ENCODE peak calls at places on chromosomes 6 and 20, in five cellular contexts. F is epithelial cell of esophagus, M is HFFc6, Q is neural crest cell, X is fibroblast of lung. E is an unnamed sample.

GRCh38 chr6:101393291-101394251 is at the start of gene GRIK2:
- DNase-seq in X (peak; percentile 28), Q (peak; percentile 63), M (peak; percentile 76), F (peak; percentile 55), E (no peak)

GRCh38 chr20:36340593-36340990 is 34.5 kb downstream of the DLGAP4 start:
- DNase-seq in Q (no peak), X (no peak), F (no peak), M (no peak), E (no peak)

GRCh38 chr6:138957484-138957883 is 30.6 kb downstream of the REPS1 start:
- DNase-seq in Q (no peak), F (no peak), M (no peak), X (no peak), E (no peak)

GRCh38 chr20:53914091-53914860 is 156.1 kb downstream of the BCAS1 start:
- DNase-seq in F (no peak), Q (no peak), X (peak; percentile 80), M (no peak), E (no peak)

GRCh38 chr6:7974932-7975763 is 64.6 kb upstream of the TXNDC5 start:
- DNase-seq in Q (no peak), M (peak; percentile 87), F (peak; percentile 73), X (peak; percentile 99), E (no peak)

GRCh38 chr6:53301801-53302537 is 46.8 kb downstream of the ELOVL5 start:
- DNase-seq in F (peak; percentile 72), Q (no peak), M (no peak), X (peak; percentile 35), E (no peak)

GRCh38 chr6:52544325-52545022 is 32.4 kb downstream of the TRAM2 start:
- DNase-seq in Q (no peak), F (peak; percentile 28), M (peak; percentile 31), X (peak; percentile 42), E (no peak)

GRCh38 chr6:15246217-15247211 is 645 bp downstream of the JARID2 start:
- DNase-seq in M (no peak), F (no peak), X (no peak), Q (no peak), E (no peak)

GRCh38 chr6:79672631-79673065 is 41.5 kb downstream of the SH3BGRL2 start:
- DNase-seq in X (peak; percentile 49), M (no peak), F (peak; percentile 56), Q (no peak), E (no peak)

GRCh38 chr6:129215246-129215645 is 332.3 kb downstream of the LAMA2 start:
- DNase-seq in X (no peak), Q (no peak), F (no peak), M (no peak), E (no peak)

GRCh38 chr6:82251942-82252341 is 4.4 kb upstream of the IBTK start:
- DNase-seq in X (peak; percentile 27), Q (no peak), M (peak; percentile 57), F (peak; percentile 40), E (no peak)

GRCh38 chr6:32604434-32604877 is 14.8 kb upstream of the HLA-DRB1 start:
- DNase-seq in X (no peak), F (no peak), Q (no peak), M (no peak), E (no peak)

GRCh38 chr20:44886276-44886671 is 769 bp downstream of the YWHAB start:
- DNase-seq in M (no peak), Q (no peak), F (no peak), X (no peak), E (no peak)

GRCh38 chr20:53839423-53840176 is 230.8 kb downstream of the BCAS1 start:
- DNase-seq in M (no peak), F (no peak), Q (no peak), X (no peak), E (peak; percentile 61)

GRCh38 chr6:17863971-17864754 is 123.3 kb downstream of the KIF13A start:
- DNase-seq in Q (no peak), X (peak; percentile 91), F (peak; percentile 94), M (peak; percentile 92), E (no peak)

GRCh38 chr20:51563597-51564332 is 21.2 kb upstream of the NFATC2 start:
- DNase-seq in M (peak; percentile 84), Q (no peak), F (peak; percentile 54), X (peak; percentile 90), E (no peak)

GRCh38 chr20:32451682-32452461 is 93.7 kb downstream of the ASXL1 start:
- DNase-seq in M (no peak), Q (no peak), X (no peak), F (no peak), E (no peak)

GRCh38 chr6:169933251-169933821 is 181.9 kb downstream of the ERMARD start:
- DNase-seq in M (no peak), Q (no peak), X (no peak), F (peak; percentile 28), E (no peak)

GRCh38 chr6:27422651-27423332 is 34.2 kb downstream of the ZNF391 start:
- DNase-seq in Q (no peak), M (no peak), F (no peak), X (no peak), E (no peak)

GRCh38 chr6:53412751-53413150 is 64.0 kb upstream of the ELOVL5 start:
- DNase-seq in F (no peak), X (no peak), M (no peak), Q (no peak), E (no peak)

GRCh38 chr6:140041056-140041455 is 666.6 kb upstream of the CITED2 start:
- DNase-seq in M (no peak), Q (no peak), F (no peak), X (peak; percentile 77), E (no peak)

GRCh38 chr6:7188492-7188891 is 80.7 kb downstream of the RREB1 start:
- DNase-seq in X (no peak), M (no peak), Q (no peak), F (no peak), E (no peak)

GRCh38 chr20:44720617-44720993 is 5.4 kb downstream of the CCN5 start:
- DNase-seq in M (peak; percentile 87), Q (no peak), X (peak; percentile 71), F (peak; percentile 67), E (no peak)

GRCh38 chr6:44527961-44528644 is 140.6 kb downstream of the CDC5L start:
- DNase-seq in Q (no peak), F (no peak), X (no peak), M (no peak), E (no peak)

GRCh38 chr20:7665311-7665863 is 274.9 kb downstream of the HAO1 start:
- DNase-seq in Q (no peak), F (no peak), M (no peak), X (peak; percentile 81), E (no peak)

GRCh38 chr6:32109114-32109764 is at the start of gene TNXB:
- DNase-seq in M (no peak), Q (no peak), F (no peak), X (no peak), E (no peak)

GRCh38 chr6:89956182-89956581 is 61.9 kb downstream of the GJA10 start:
- DNase-seq in X (no peak), Q (no peak), M (no peak), F (no peak), E (no peak)

GRCh38 chr6:124466949-124467348 is 495.3 kb upstream of the RNF217 start:
- DNase-seq in Q (no peak), X (peak; percentile 22), M (no peak), F (no peak), E (no peak)

GRCh38 chr6:104684911-104685415 is 174.8 kb downstream of the HACE1 start:
- DNase-seq in M (no peak), F (no peak), X (no peak), Q (no peak), E (no peak)

GRCh38 chr6:104679971-104680370 is 179.7 kb downstream of the HACE1 start:
- DNase-seq in M (no peak), Q (no peak), F (no peak), X (no peak), E (no peak)

GRCh38 chr6:104685871-104686549 is 173.7 kb downstream of the HACE1 start:
- DNase-seq in F (no peak), X (no peak), Q (no peak), M (no peak), E (no peak)

GRCh38 chr6:104680539-104680938 is 179.2 kb downstream of the HACE1 start:
- DNase-seq in M (no peak), F (no peak), Q (no peak), X (no peak), E (no peak)

DNA sequence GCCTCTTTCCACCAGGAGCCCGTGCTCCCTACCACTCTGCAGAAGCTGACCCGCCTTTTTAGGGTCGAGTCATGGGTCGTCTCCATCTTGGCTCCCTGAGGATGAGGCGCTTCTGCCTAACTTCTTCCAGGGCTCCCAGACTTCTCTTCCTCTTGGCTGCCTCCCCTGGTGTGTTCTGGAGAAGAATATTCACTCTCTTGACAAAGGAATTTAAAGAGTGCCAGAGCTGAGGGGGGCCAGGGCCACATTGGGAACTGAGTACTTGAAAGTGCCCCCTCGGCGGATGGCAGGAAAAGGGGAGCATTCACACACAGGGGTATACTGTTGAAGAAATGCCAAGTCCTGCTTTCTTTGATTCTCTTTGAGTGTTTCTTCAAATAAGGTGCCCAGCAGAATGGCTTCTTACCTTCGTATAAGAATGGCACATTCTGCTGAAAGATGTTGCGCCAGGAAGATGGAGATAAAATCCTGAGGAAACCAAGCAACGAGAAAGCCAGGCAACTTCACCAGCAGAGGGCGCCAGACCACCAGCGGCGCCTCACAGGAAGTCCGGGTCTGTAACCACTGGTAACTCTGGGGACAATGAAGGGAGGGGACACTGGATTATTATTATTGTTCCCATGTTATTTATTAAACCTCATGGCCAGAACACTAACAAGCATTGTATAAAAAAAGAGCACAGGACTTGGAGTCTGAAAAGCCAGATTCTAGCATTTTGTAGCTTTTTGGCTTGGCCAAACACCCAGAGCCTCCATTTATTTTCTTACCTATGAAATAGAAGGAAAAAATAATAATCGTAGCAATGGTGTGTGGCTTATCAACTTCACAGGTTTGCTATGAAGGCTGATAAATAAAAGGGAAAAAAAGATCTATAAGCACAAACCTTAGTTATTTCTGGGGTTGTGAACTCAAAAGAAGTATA is 176.7 kb downstream of the HACE1 start:
- DNase-seq in Q (peak; percentile 70), X (peak; percentile 39), F (peak; percentile 69), M (peak; percentile 17), E (peak; percentile 52)
- TF ChIP-seq CTCF in Q (peak; percentile 82), X (peak; percentile 84), F (peak; percentile 80), M (peak; percentile 94), E (peak; percentile 87)

DNA sequence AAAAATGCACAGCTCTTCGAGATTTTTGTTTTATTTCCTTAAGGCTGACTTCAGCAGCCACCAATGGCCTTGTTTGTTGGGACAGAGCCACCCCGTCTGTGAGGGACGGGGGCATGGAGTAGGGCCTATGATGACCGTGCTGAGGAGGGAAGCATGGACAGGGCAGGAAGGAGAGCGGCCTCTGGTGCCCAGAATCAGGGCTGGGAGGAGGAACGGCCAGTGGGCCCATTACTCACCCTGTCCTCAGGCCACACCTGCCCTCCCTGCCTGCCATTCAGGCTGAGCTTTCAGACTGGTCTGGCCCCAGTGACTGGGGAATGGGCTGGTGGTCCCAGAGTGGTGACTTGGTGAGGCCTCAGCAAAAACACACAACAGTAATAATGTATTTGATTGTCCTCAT is 104.4 kb downstream of the SMOC2 start:
- DNase-seq in M (no peak), X (no peak), Q (no peak), F (no peak), E (no peak)
- TF ChIP-seq CTCF in M (no peak), X (no peak), Q (no peak), F (no peak), E (no peak)

GRCh38 chr6:166308769-166309589 is 787 bp upstream of the PRR18 start:
- DNase-seq in F (no peak), M (no peak), Q (no peak), X (no peak), E (no peak)
- TF ChIP-seq CTCF in F (no peak), M (no peak), Q (no peak), X (no peak), E (no peak)

GRCh38 chr6:152587473-152587872 is 49.7 kb downstream of the SYNE1 start:
- DNase-seq in M (no peak), F (no peak), Q (no peak), X (no peak), E (no peak)

GRCh38 chr6:152583888-152584287 is 53.3 kb downstream of the SYNE1 start:
- DNase-seq in F (no peak), M (no peak), Q (no peak), X (no peak), E (no peak)

GRCh38 chr6:152585236-152585635 is 51.9 kb downstream of the SYNE1 start:
- DNase-seq in M (no peak), F (no peak), X (no peak), Q (no peak), E (no peak)
- TF ChIP-seq CTCF in M (no peak), F (no peak), X (no peak), Q (no peak), E (no peak)